ENCODE peak calls at places on chromosome 21, in ten cellular contexts. C is cardiac fibroblast, X is testis, F is kidney, Y is lung, E is fibroblast of the aortic adventitia, W is A673, Q is cardiac muscle cell, Z is HFF-Myc, P is colonic mucosa. L is an unnamed sample.

GRCh38 chr21:15741510-15741909 is 11.7 kb downstream of the USP25 start:
- DNase-seq in P (no peak), Z (no peak), Y (no peak), F (no peak), E (peak), X (no peak), W (no peak), Q (peak), C (peak), L (peak)

GRCh38 chr21:33968082-33968997 is 52.7 kb upstream of the ATP5PO start:
- DNase-seq in F (no peak), Z (peak), E (peak), Y (no peak), W (peak), P (no peak), X (no peak), Q (peak), C (peak), L (peak)

GRCh38 chr21:25887646-25888321 is 153.0 kb downstream of the GABPA start:
- DNase-seq in P (peak), X (no peak), C (no peak), W (no peak), Q (no peak), E (no peak), Y (no peak), F (no peak), Z (no peak), L (no peak)

GRCh38 chr21:16532841-16533240 is 803.1 kb downstream of the USP25 start:
- DNase-seq in E (peak), Z (no peak), W (no peak), P (no peak), Y (no peak), C (peak), Q (peak), X (no peak), F (no peak), L (peak)

GRCh38 chr21:23963454-23963853 is 1643.8 kb downstream of the MRPL39 start:
- DNase-seq in Z (no peak), W (no peak), C (peak), Q (no peak), X (no peak), F (no peak), P (no peak), E (no peak), Y (no peak), L (no peak)

GRCh38 chr21:34936299-34936698 is 112.8 kb downstream of the RUNX1 start:
- DNase-seq in P (no peak), Y (no peak), C (no peak), E (no peak), Q (no peak), X (no peak), F (no peak), W (no peak), Z (no peak), L (peak)

GRCh38 chr21:38027901-38028300 is 111.6 kb upstream of the KCNJ6 start:
- DNase-seq in X (no peak), P (no peak), Q (peak), E (peak), Y (no peak), F (no peak), W (no peak), Z (peak), C (peak), L (peak)

GRCh38 chr21:15252437-15252836 is 187.6 kb upstream of the NRIP1 start:
- DNase-seq in P (no peak), F (no peak), C (no peak), Y (no peak), Q (no peak), W (no peak), Z (no peak), X (no peak), E (no peak), L (no peak)

GRCh38 chr21:32558131-32558530 is 27.2 kb downstream of the TCP10L start:
- DNase-seq in X (no peak), P (no peak), E (no peak), Y (no peak), F (no peak), W (no peak), Z (no peak), C (no peak), Q (no peak), L (no peak)

GRCh38 chr21:36188081-36188681 is 31.6 kb downstream of the DOP1B start:
- DNase-seq in X (no peak), E (no peak), Q (no peak), Z (no peak), Y (peak), W (no peak), F (peak), C (no peak), P (peak), L (no peak)
- H3K4me3 ChIP-seq in X (no peak), E (no peak), Q (no peak), Z (no peak), Y (no peak), W (no peak), F (no peak), C (no peak), P (no peak), L (no peak)

GRCh38 chr21:29371464-29371863 is 72.7 kb downstream of the BACH1 start:
- DNase-seq in P (no peak), Y (no peak), Z (no peak), C (peak), X (no peak), F (no peak), E (no peak), Q (no peak), W (no peak), L (no peak)
- TF ChIP-seq CTCF in P (no peak), Y (no peak), Z (no peak), C (no peak), X (no peak), F (no peak), E (no peak), Q (no peak), W (no peak), L (no peak)

DNA sequence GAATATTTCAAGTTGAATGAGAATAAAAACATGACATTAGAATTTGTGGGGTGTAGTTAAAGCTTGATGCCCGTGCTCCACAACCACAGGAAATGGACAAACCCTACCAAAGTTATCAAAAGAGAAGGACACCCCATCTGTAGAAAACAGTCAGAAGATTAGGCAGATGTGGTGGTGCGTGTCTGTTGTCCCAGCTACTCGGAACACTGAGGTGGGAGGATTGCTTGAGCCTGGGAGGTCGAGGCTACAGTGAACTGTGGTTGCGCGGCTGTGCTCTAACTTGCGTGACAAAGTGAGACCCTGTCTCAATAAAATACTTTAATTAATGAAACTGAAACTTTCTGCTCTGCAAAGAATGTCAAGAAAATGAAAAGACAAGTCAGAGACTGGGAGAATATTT is 1.5 kb upstream of the SPATC1L start:
- DNase-seq in F (peak), P (peak), X (no peak), W (no peak), Y (no peak), Z (no peak), E (no peak), Q (no peak), C (no peak), L (no peak)
- H3K4me3 ChIP-seq in F (no peak), P (no peak), X (no peak), W (no peak), Y (no peak), Z (no peak), E (no peak), Q (no peak), C (no peak), L (no peak)

GRCh38 chr21:36626791-36627190 is 72.1 kb upstream of the SIM2 start:
- DNase-seq in X (no peak), Z (no peak), W (no peak), C (peak), P (no peak), Q (no peak), Y (no peak), F (no peak), E (no peak), L (no peak)

GRCh38 chr21:36629061-36629460 is 69.9 kb upstream of the SIM2 start:
- DNase-seq in X (no peak), Q (no peak), Z (no peak), F (no peak), Y (no peak), P (no peak), W (no peak), C (no peak), E (no peak), L (no peak)

GRCh38 chr21:36627242-36627641 is 71.7 kb upstream of the SIM2 start:
- DNase-seq in X (no peak), Q (peak), Y (no peak), P (no peak), Z (no peak), C (peak), F (no peak), E (peak), W (no peak), L (peak)

GRCh38 chr21:36628096-36628495 is 70.8 kb upstream of the SIM2 start:
- DNase-seq in F (no peak), Q (no peak), P (no peak), X (no peak), Z (no peak), C (no peak), W (no peak), Y (no peak), E (no peak), L (no peak)

GRCh38 chr21:36630485-36631206 is 68.3 kb upstream of the SIM2 start:
- DNase-seq in W (peak), Q (peak), X (peak), Y (peak), C (peak), P (peak), F (no peak), Z (no peak), E (peak), L (peak)
- TF ChIP-seq CTCF in W (peak), Q (peak), X (peak), Y (peak), C (peak), P (peak), F (peak), Z (peak), E (peak), L (peak)

DNA sequence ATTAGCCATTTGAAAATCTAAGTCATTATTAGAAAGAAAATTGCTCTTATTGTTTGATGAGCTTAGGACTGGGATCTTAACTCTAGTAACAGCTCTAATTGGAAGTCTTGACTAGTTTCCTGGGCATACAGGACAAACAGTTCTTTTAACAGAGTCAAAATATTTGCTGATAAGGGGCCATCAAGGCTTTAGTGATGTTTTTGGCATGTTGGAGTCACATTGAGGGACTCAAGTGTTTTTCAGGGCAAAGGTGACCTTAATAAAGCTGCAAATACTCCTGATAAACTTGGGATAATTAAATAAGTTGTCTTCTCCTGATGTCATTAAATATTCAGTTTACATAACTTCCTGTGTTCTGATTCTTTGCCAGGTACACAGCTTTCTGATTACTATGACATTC is 6.5 kb upstream of the KRTAP19-7 start:
- DNase-seq in Q (no peak), Y (no peak), P (no peak), E (no peak), Z (no peak), C (no peak), F (no peak), W (no peak), X (no peak), L (no peak)
- H3K4me3 ChIP-seq in Q (no peak), Y (no peak), P (no peak), E (no peak), Z (no peak), C (no peak), F (no peak), W (no peak), X (no peak), L (no peak)

DNA sequence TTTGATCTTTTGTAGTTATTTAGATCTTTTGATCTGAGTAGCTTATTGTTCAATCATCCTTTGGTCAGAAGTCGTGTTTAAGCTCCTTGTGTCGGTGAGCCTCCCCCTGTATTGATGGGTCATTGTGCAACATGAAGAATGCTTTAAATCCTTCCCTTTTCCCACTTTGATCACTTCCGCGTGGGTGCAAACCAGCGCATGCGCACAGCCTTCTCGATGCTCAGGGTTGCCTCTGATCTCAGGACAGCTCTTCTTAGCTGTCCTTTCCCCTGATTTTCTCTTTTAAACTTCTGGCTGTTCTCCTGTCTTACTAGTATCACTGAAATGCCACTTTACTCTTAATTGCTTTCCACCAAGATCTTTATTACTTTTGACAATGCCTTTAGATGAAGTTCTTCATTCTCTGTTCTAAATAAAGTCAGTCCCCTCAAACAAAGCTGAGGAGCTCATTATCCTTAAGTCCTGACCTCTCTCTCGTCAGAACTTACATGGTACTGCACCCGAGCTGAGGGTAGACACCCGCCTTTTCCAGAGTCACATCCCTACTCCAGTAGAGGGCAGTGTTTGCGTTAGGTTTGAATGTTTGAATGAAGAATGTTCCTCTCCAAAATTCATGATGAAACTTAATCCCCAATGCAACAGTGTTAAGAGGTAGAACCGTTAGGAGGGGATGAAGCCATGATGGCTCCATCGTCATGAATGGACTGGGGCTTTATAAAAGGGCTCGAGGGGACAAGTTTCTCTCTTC is 547.9 kb upstream of the TMPRSS15 start:
- DNase-seq in W (peak), Q (no peak), F (no peak), E (no peak), C (no peak), Z (no peak), P (peak), Y (no peak), X (peak), L (peak)
- TF ChIP-seq CTCF in W (peak), Q (no peak), F (peak), E (no peak), C (no peak), Z (no peak), P (peak), Y (no peak), X (peak), L (peak)

GRCh38 chr21:42461881-42462877 is 33.8 kb downstream of the RSPH1 start:
- DNase-seq in Y (no peak), Z (no peak), C (no peak), F (peak), X (no peak), E (no peak), W (no peak), Q (no peak), P (peak), L (no peak)

GRCh38 chr21:42460391-42461184 is 35.4 kb downstream of the RSPH1 start:
- DNase-seq in C (no peak), F (peak), W (no peak), Z (no peak), P (no peak), X (no peak), E (no peak), Q (no peak), Y (no peak), L (no peak)

GRCh38 chr21:42459065-42459430 is 37.0 kb downstream of the RSPH1 start:
- DNase-seq in Z (no peak), E (no peak), Y (no peak), X (no peak), P (no peak), Q (no peak), W (no peak), F (no peak), C (no peak), L (no peak)

GRCh38 chr21:42459583-42460215 is 36.3 kb downstream of the RSPH1 start:
- DNase-seq in Y (no peak), E (no peak), W (no peak), X (no peak), F (no peak), Q (no peak), C (no peak), P (no peak), Z (no peak), L (no peak)

GRCh38 chr21:42461185-42461520 is 34.9 kb downstream of the RSPH1 start:
- DNase-seq in X (no peak), Q (no peak), W (no peak), F (no peak), C (no peak), Z (no peak), P (peak), E (no peak), Y (no peak), L (no peak)
- H3K4me3 ChIP-seq in X (no peak), Q (no peak), W (no peak), F (no peak), C (no peak), Z (no peak), P (no peak), E (no peak), Y (no peak), L (no peak)

L was measured in choroid plexus epithelial cell.